ENCODE peak calls at places on chromosome 1, in eight cellular contexts. One of them, this sample, is unnamed.

GRCh38 chr1:1614204-1614953 is 921 bp upstream of the MIB2 start:
- DNase-seq in Calu3: no peak
- DNase-seq in Panc1: no peak
- DNase-seq in fibroblast of lung: peak
- DNase-seq in transverse colon: peak
- DNase-seq in nephron progenitor cell: peak
- DNase-seq in endothelial cell: peak
- DNase-seq in brain microvascular endothelial cell: peak
- DNase-seq in this sample: no peak

GRCh38 chr1:2104621-2105427 is 54.6 kb downstream of the PRKCZ start:
- DNase-seq in Calu3: no peak
- DNase-seq in Panc1: no peak
- DNase-seq in fibroblast of lung: peak
- DNase-seq in transverse colon: no peak
- DNase-seq in nephron progenitor cell: peak
- DNase-seq in endothelial cell: no peak
- DNase-seq in brain microvascular endothelial cell: no peak
- DNase-seq in this sample: no peak

GRCh38 chr1:24045766-24046165 is 65.6 kb upstream of the SRSF10 start:
- DNase-seq in Calu3: no peak
- DNase-seq in Panc1: no peak
- DNase-seq in fibroblast of lung: peak
- DNase-seq in transverse colon: no peak
- DNase-seq in nephron progenitor cell: no peak
- DNase-seq in endothelial cell: no peak
- DNase-seq in brain microvascular endothelial cell: no peak
- DNase-seq in this sample: no peak

GRCh38 chr1:66576645-66577044 is 42.7 kb downstream of the SGIP1 start:
- DNase-seq in Calu3: no peak
- DNase-seq in Panc1: no peak
- DNase-seq in fibroblast of lung: peak
- DNase-seq in transverse colon: no peak
- DNase-seq in nephron progenitor cell: no peak
- DNase-seq in endothelial cell: no peak
- DNase-seq in brain microvascular endothelial cell: peak
- DNase-seq in this sample: no peak

GRCh38 chr1:18149113-18149641 is 41.6 kb downstream of the IGSF21 start:
- DNase-seq in Calu3: no peak
- DNase-seq in Panc1: no peak
- DNase-seq in fibroblast of lung: no peak
- DNase-seq in transverse colon: no peak
- DNase-seq in nephron progenitor cell: peak
- DNase-seq in endothelial cell: no peak
- DNase-seq in brain microvascular endothelial cell: no peak
- DNase-seq in this sample: no peak

GRCh38 chr1:221834698-221835538 is 93.0 kb upstream of the DUSP10 start:
- DNase-seq in Calu3: no peak
- DNase-seq in Panc1: no peak
- DNase-seq in fibroblast of lung: no peak
- DNase-seq in transverse colon: no peak
- DNase-seq in nephron progenitor cell: no peak
- DNase-seq in endothelial cell: no peak
- DNase-seq in brain microvascular endothelial cell: no peak
- DNase-seq in this sample: no peak

GRCh38 chr1:41658444-41659158 is 174.1 kb upstream of the EDN2 start:
- DNase-seq in Calu3: no peak
- DNase-seq in Panc1: no peak
- DNase-seq in fibroblast of lung: no peak
- DNase-seq in transverse colon: no peak
- DNase-seq in nephron progenitor cell: no peak
- DNase-seq in endothelial cell: no peak
- DNase-seq in brain microvascular endothelial cell: no peak
- DNase-seq in this sample: no peak

GRCh38 chr1:59116920-59117542 is 179.9 kb upstream of the FGGY start:
- DNase-seq in Calu3: no peak
- DNase-seq in Panc1: no peak
- DNase-seq in fibroblast of lung: peak
- DNase-seq in transverse colon: no peak
- DNase-seq in nephron progenitor cell: no peak
- DNase-seq in endothelial cell: no peak
- DNase-seq in brain microvascular endothelial cell: peak
- DNase-seq in this sample: no peak

GRCh38 chr1:58432813-58433668 is 113.5 kb downstream of the OMA1 start:
- DNase-seq in Calu3: no peak
- DNase-seq in Panc1: no peak
- DNase-seq in fibroblast of lung: peak
- DNase-seq in transverse colon: no peak
- DNase-seq in nephron progenitor cell: peak
- DNase-seq in endothelial cell: peak
- DNase-seq in brain microvascular endothelial cell: peak
- DNase-seq in this sample: peak

GRCh38 chr1:1344672-1345361 is 4.4 kb downstream of the DVL1 start:
- DNase-seq in Calu3: peak
- DNase-seq in Panc1: peak
- DNase-seq in fibroblast of lung: peak
- DNase-seq in transverse colon: peak
- DNase-seq in nephron progenitor cell: peak
- DNase-seq in endothelial cell: peak
- DNase-seq in brain microvascular endothelial cell: peak
- DNase-seq in this sample: no peak

GRCh38 chr1:47913225-47913823 is 83.9 kb downstream of the TRABD2B start:
- DNase-seq in Calu3: no peak
- DNase-seq in Panc1: no peak
- DNase-seq in fibroblast of lung: no peak
- DNase-seq in transverse colon: no peak
- DNase-seq in nephron progenitor cell: no peak
- DNase-seq in endothelial cell: no peak
- DNase-seq in brain microvascular endothelial cell: no peak
- DNase-seq in this sample: no peak

GRCh38 chr1:98661544-98662353 is at the start of gene SNX7:
- DNase-seq in Calu3: peak
- DNase-seq in Panc1: no peak
- DNase-seq in fibroblast of lung: peak
- DNase-seq in transverse colon: peak
- DNase-seq in nephron progenitor cell: peak
- DNase-seq in endothelial cell: peak
- DNase-seq in brain microvascular endothelial cell: peak
- DNase-seq in this sample: peak

GRCh38 chr1:193479187-193479586 is 292.8 kb upstream of the B3GALT2 start:
- DNase-seq in Calu3: no peak
- DNase-seq in Panc1: no peak
- DNase-seq in fibroblast of lung: no peak
- DNase-seq in transverse colon: peak
- DNase-seq in nephron progenitor cell: no peak
- DNase-seq in endothelial cell: no peak
- DNase-seq in brain microvascular endothelial cell: no peak
- DNase-seq in this sample: peak

DNA sequence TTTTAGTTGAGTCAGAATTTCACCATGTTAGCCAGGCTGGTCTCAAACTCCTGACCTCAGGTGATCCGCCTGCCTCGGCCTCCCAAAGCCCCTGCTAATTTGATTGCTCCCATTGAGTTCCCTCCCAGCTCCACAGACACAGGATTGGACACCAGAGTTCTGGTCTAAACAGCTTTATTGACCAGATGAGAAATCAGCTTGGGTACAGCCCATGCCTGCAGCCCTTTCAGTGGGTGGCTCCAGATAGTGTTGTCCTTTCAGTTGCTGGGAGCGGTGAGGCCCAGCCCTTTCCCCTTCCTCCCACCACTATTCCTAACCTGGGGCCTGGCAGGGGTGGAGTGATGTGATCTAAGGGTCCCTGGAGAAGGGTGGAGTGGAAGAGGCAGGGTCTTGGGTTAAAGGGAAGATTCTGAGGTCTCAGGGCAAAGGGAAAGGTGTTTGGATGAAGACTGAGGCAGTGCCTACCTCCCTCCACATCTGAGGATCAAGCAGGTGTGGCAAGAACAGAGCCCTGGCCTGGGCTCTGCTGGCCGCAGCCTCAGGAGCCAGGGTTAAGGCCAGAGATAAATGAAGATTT is 14.5 kb upstream of the PHLDA3 start:
- DNase-seq in Calu3: no peak
- DNase-seq in Panc1: no peak
- DNase-seq in fibroblast of lung: no peak
- DNase-seq in transverse colon: no peak
- DNase-seq in nephron progenitor cell: no peak
- DNase-seq in endothelial cell: no peak
- DNase-seq in brain microvascular endothelial cell: no peak
- DNase-seq in this sample: no peak
- TF ChIP-seq CTCF in Calu3: no peak
- TF ChIP-seq CTCF in Panc1: no peak
- TF ChIP-seq CTCF in fibroblast of lung: no peak
- TF ChIP-seq CTCF in transverse colon: no peak
- TF ChIP-seq CTCF in nephron progenitor cell: no peak
- TF ChIP-seq CTCF in endothelial cell: no peak
- TF ChIP-seq CTCF in brain microvascular endothelial cell: no peak
- TF ChIP-seq CTCF in this sample: no peak

GRCh38 chr1:189859385-189859977 is 618.2 kb downstream of the BRINP3 start:
- DNase-seq in Calu3: peak
- DNase-seq in Panc1: peak
- DNase-seq in fibroblast of lung: no peak
- DNase-seq in transverse colon: peak
- DNase-seq in nephron progenitor cell: peak
- DNase-seq in endothelial cell: peak
- DNase-seq in brain microvascular endothelial cell: no peak
- DNase-seq in this sample: peak
- TF ChIP-seq CTCF in Calu3: peak
- TF ChIP-seq CTCF in Panc1: peak
- TF ChIP-seq CTCF in fibroblast of lung: peak
- TF ChIP-seq CTCF in transverse colon: peak
- TF ChIP-seq CTCF in nephron progenitor cell: peak
- TF ChIP-seq CTCF in endothelial cell: peak
- TF ChIP-seq CTCF in brain microvascular endothelial cell: peak
- TF ChIP-seq CTCF in this sample: peak

GRCh38 chr1:151993734-151994496 is at the start of gene S100A10:
- DNase-seq in Calu3: peak
- DNase-seq in Panc1: no peak
- DNase-seq in fibroblast of lung: peak
- DNase-seq in transverse colon: peak
- DNase-seq in nephron progenitor cell: peak
- DNase-seq in endothelial cell: peak
- DNase-seq in brain microvascular endothelial cell: no peak
- DNase-seq in this sample: peak

GRCh38 chr1:151991663-151992344 is 1.9 kb downstream of the S100A10 start:
- DNase-seq in Calu3: no peak
- DNase-seq in Panc1: no peak
- DNase-seq in fibroblast of lung: no peak
- DNase-seq in transverse colon: no peak
- DNase-seq in nephron progenitor cell: no peak
- DNase-seq in endothelial cell: no peak
- DNase-seq in brain microvascular endothelial cell: no peak
- DNase-seq in this sample: no peak

GRCh38 chr1:151994956-151995355 is 1.3 kb upstream of the S100A10 start:
- DNase-seq in Calu3: peak
- DNase-seq in Panc1: peak
- DNase-seq in fibroblast of lung: peak
- DNase-seq in transverse colon: no peak
- DNase-seq in nephron progenitor cell: no peak
- DNase-seq in endothelial cell: no peak
- DNase-seq in brain microvascular endothelial cell: peak
- DNase-seq in this sample: no peak

GRCh38 chr1:151992345-151993083 is 1.1 kb downstream of the S100A10 start:
- DNase-seq in Calu3: peak
- DNase-seq in Panc1: peak
- DNase-seq in fibroblast of lung: peak
- DNase-seq in transverse colon: peak
- DNase-seq in nephron progenitor cell: peak
- DNase-seq in endothelial cell: no peak
- DNase-seq in brain microvascular endothelial cell: peak
- DNase-seq in this sample: no peak

DNA sequence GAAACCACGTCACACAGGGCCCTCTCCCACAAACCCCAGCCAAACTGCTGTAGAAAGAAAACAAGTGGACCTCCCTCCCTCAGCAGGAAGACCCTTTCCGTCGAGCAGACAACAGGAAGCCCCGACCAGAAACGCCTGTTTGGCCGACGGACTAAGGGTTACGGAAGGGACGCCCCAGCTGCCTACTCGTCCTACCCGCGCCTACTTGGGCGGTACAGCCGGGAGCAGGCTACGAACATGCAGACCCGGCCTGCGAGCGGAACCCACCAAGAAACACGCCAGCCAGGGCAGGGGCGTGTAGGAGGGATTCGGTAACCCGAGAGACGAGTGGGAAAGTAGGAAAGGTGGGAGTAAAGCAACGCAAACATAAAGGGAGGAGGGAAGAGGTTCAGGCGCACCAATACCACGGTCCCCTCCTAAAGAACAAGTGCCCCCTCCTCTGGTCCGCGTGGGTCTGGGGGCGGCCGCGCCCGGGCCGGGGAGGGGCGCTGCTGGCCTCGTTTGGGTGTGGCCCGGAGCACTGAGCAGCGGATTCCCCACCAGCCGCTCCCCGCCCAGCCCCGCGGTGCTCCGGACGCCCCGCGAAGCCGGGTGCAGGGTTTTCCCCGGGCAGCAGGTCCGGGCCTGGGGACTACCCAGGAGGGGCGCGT is 450 bp downstream of the S100A10 start:
- DNase-seq in Calu3: peak
- DNase-seq in Panc1: no peak
- DNase-seq in fibroblast of lung: no peak
- DNase-seq in transverse colon: peak
- DNase-seq in nephron progenitor cell: peak
- DNase-seq in endothelial cell: peak
- DNase-seq in brain microvascular endothelial cell: no peak
- DNase-seq in this sample: peak
- TF ChIP-seq CTCF in Calu3: no peak
- TF ChIP-seq CTCF in Panc1: no peak
- TF ChIP-seq CTCF in fibroblast of lung: no peak
- TF ChIP-seq CTCF in transverse colon: no peak
- TF ChIP-seq CTCF in nephron progenitor cell: no peak
- TF ChIP-seq CTCF in endothelial cell: no peak
- TF ChIP-seq CTCF in brain microvascular endothelial cell: no peak
- TF ChIP-seq CTCF in this sample: no peak

DNA sequence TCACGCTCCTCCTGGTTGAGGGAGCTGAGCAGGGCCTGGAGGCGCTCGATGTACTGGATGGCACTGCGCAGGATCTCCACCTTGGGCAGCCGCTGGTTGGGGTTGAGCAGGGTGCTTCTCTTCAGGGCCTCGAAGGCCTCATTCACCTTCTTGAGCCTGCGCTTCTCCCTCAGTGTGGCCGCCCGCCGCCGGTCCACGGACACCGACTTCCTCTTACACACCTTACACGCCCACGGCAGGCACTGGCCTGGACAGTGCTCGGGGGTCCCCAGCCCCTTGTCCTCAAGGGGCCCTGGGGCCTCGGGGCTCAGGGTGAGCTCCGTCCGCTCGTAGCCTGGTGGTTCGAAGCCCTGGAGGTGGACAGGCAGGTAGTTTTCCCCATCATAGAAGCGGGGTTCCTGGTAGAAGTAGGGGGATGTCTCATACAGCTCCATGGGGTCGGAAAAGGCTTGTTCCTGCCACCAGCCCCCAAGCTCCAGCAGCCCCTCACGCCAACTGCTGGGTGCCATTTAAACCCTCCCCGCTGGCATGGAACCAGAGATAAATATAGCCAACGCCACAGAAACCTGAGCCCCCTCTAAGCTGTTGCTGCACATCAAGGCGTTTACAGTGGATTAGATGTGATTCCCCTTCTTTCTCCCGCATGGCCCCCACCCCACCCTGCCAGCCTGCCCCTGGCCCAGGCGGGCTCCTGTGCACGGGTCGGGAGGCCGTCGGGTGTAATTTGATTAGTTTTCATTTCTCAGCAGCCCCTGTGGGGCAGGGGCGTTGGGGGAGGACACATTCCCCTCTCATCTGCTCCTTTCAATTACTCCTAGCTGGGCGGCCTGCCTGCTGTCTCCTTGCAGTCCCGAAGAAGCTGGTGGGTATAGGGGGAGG is at the start of gene MYOG:
- DNase-seq in Calu3: no peak
- DNase-seq in Panc1: no peak
- DNase-seq in fibroblast of lung: no peak
- DNase-seq in transverse colon: no peak
- DNase-seq in nephron progenitor cell: no peak
- DNase-seq in endothelial cell: no peak
- DNase-seq in brain microvascular endothelial cell: no peak
- DNase-seq in this sample: peak
- TF ChIP-seq CTCF in Calu3: no peak
- TF ChIP-seq CTCF in Panc1: no peak
- TF ChIP-seq CTCF in fibroblast of lung: no peak
- TF ChIP-seq CTCF in transverse colon: no peak
- TF ChIP-seq CTCF in nephron progenitor cell: no peak
- TF ChIP-seq CTCF in endothelial cell: no peak
- TF ChIP-seq CTCF in brain microvascular endothelial cell: no peak
- TF ChIP-seq CTCF in this sample: no peak